ENCODE peak calls at places on chromosome 15, in four cellular contexts. A is psoas muscle; U is G401; O is activated T-cell treated with anti-CD3 and anti-CD28 coated beads, Interleukin-2, amount 50 U/mL, for 72 hours. L is an unnamed sample.

GRCh38 chr15:69450968-69451695 is 1.5 kb upstream of the RPLP1 start:
- DNase-seq in A (no peak), U (no peak), O (no peak), L (no peak)

GRCh38 chr15:44729394-44729913 is 6.9 kb upstream of the TRIM69 start:
- DNase-seq in A (peak), U (peak), O (peak), L (no peak)

GRCh38 chr15:50687302-50687902 is 805 bp upstream of the TRPM7 start:
- DNase-seq in A (no peak), U (no peak), O (no peak), L (no peak)

GRCh38 chr15:35444557-35445204 is 101.3 kb downstream of the DPH6 start:
- DNase-seq in A (no peak), U (peak), O (peak), L (no peak)

GRCh38 chr15:73873889-73874511 is 636 bp downstream of the TBC1D21 start:
- DNase-seq in A (no peak), U (peak), O (peak), L (peak)

GRCh38 chr15:69508659-69509058 is 56.0 kb downstream of the RPLP1 start:
- DNase-seq in A (no peak), U (no peak), O (no peak), L (no peak)

GRCh38 chr15:72227192-72227586 is 3.8 kb downstream of the PKM start:
- DNase-seq in A (peak), U (no peak), O (peak), L (peak)

GRCh38 chr15:58608129-58608590 is 141.3 kb downstream of the ADAM10 start:
- DNase-seq in A (no peak), U (no peak), O (no peak), L (peak)

GRCh38 chr15:90664650-90665287 is 52.4 kb upstream of the BLM start:
- DNase-seq in A (peak), U (peak), O (no peak), L (no peak)

GRCh38 chr15:73753250-73754130 is at the start of gene INSYN1:
- DNase-seq in A (peak), U (no peak), O (no peak), L (no peak)

GRCh38 chr15:90141646-90142045 is 39.4 kb upstream of the IDH2 start:
- DNase-seq in A (no peak), U (no peak), O (no peak), L (no peak)

GRCh38 chr15:31598620-31599019 is 272.0 kb downstream of the KLF13 start:
- DNase-seq in A (no peak), U (no peak), O (no peak), L (no peak)

GRCh38 chr15:24878153-24878552 is 76.6 kb upstream of the SNRPN start:
- DNase-seq in A (peak), U (peak), O (peak), L (no peak)

GRCh38 chr15:58766290-58766689 is 4.8 kb upstream of the MINDY2 start:
- DNase-seq in A (no peak), U (no peak), O (no peak), L (no peak)

GRCh38 chr15:94845391-94845718 is 614.0 kb downstream of the MCTP2 start:
- DNase-seq in A (no peak), U (no peak), O (no peak), L (no peak)

GRCh38 chr15:33126559-33127290 is 67.8 kb downstream of the FMN1 start:
- DNase-seq in A (peak), U (peak), O (peak), L (peak)

GRCh38 chr15:54374184-54374947 is 396.1 kb downstream of the UNC13C start:
- DNase-seq in A (no peak), U (no peak), O (no peak), L (no peak)

GRCh38 chr15:99433757-99434211 is 132.0 kb upstream of the MEF2A start:
- DNase-seq in A (no peak), U (no peak), O (no peak), L (no peak)

GRCh38 chr15:28098766-28099554 is at the start of gene OCA2:
- DNase-seq in A (peak), U (peak), O (peak), L (no peak)

GRCh38 chr15:31337352-31338031 is 10.9 kb downstream of the KLF13 start:
- DNase-seq in A (no peak), U (peak), O (no peak), L (no peak)

GRCh38 chr15:63587527-63587926 is 9.7 kb upstream of the FBXL22 start:
- DNase-seq in A (no peak), U (no peak), O (no peak), L (no peak)

GRCh38 chr15:55564347-55565145 is 23.6 kb downstream of the PYGO1 start:
- DNase-seq in A (no peak), U (no peak), O (no peak), L (no peak)

GRCh38 chr15:67873777-67874176 is 33.9 kb upstream of the RNU6-1 start:
- DNase-seq in A (no peak), U (no peak), O (no peak), L (no peak)

GRCh38 chr15:76327191-76328105 is 9.1 kb upstream of the ISL2 start:
- DNase-seq in A (no peak), U (peak), O (no peak), L (no peak)

GRCh38 chr15:69565066-69565465 is 112.4 kb downstream of the RPLP1 start:
- DNase-seq in A (no peak), U (no peak), O (no peak), L (no peak)

GRCh38 chr15:97566957-97567356 is 393.5 kb upstream of the ARRDC4 start:
- DNase-seq in A (no peak), U (no peak), O (no peak), L (no peak)

L was measured in non-pigmented ciliary epithelial cell.